ENCODE peak calls at places on chromosomes 13 and 19, in seven cellular contexts. U, V, F, Z, L, Y and M are unnamed samples.

GRCh38 chr13:99998261-99998660 is 16.7 kb downstream of the ZIC2 start:
- DNase-seq in U (no peak), V (no peak), F (no peak), Z (no peak), L (no peak), Y (no peak), M (no peak)

GRCh38 chr19:31350693-31351211 is 1.5 kb upstream of the TSHZ3 start:
- DNase-seq in U (no peak), V (no peak), F (no peak), Z (peak; percentile 43), L (peak; percentile 64), Y (peak; percentile 62), M (no peak)

GRCh38 chr13:48502601-48503319 is 30.1 kb downstream of the RCBTB2 start:
- DNase-seq in U (no peak), V (no peak), F (no peak), Z (no peak), L (no peak), Y (no peak), M (no peak)

GRCh38 chr13:40432018-40432978 is 234.1 kb downstream of the FOXO1 start:
- DNase-seq in U (no peak), V (no peak), F (no peak), Z (no peak), L (no peak), Y (no peak), M (no peak)

GRCh38 chr13:77353980-77354379 is 27.1 kb upstream of the MYCBP2 start:
- DNase-seq in U (no peak), V (no peak), F (no peak), Z (no peak), L (no peak), Y (no peak), M (no peak)

GRCh38 chr19:10420444-10421239 is at the start of gene PDE4A:
- DNase-seq in U (no peak), V (no peak), F (peak; percentile 32), Z (no peak), L (no peak), Y (no peak), M (no peak)

GRCh38 chr13:48412881-48413351 is at the start of gene LPAR6:
- DNase-seq in U (no peak), V (peak; percentile 48), F (no peak), Z (no peak), L (no peak), Y (no peak), M (no peak)

GRCh38 chr19:41707502-41707812 is 969 bp upstream of the CEACAM5 start:
- DNase-seq in U (no peak), V (no peak), F (peak; percentile 60), Z (no peak), L (no peak), Y (no peak), M (no peak)

GRCh38 chr13:19960673-19961015 is 2.1 kb downstream of the ZMYM2 start:
- DNase-seq in U (no peak), V (no peak), F (no peak), Z (no peak), L (no peak), Y (no peak), M (no peak)

GRCh38 chr19:15292847-15293582 is 39.3 kb downstream of the BRD4 start:
- DNase-seq in U (no peak), V (no peak), F (no peak), Z (no peak), L (peak; percentile 30), Y (peak; percentile 39), M (no peak)

GRCh38 chr13:114136576-114136975 is 4.2 kb upstream of the RASA3 start:
- DNase-seq in U (no peak), V (no peak), F (no peak), Z (no peak), L (no peak), Y (peak; percentile 5), M (no peak)

GRCh38 chr13:48629282-48629681 is 24.4 kb upstream of the CYSLTR2 start:
- DNase-seq in U (no peak), V (no peak), F (no peak), Z (peak; percentile 30), L (no peak), Y (no peak), M (no peak)

GRCh38 chr19:4310247-4311121 is 6.1 kb downstream of the FSD1 start:
- DNase-seq in U (no peak), V (no peak), F (no peak), Z (no peak), L (no peak), Y (no peak), M (no peak)

GRCh38 chr13:113171250-113172125 is 13.0 kb downstream of the PROZ start:
- DNase-seq in U (no peak), V (no peak), F (no peak), Z (no peak), L (peak; percentile 63), Y (no peak), M (no peak)

GRCh38 chr19:31127132-31127967 is 221.9 kb downstream of the TSHZ3 start:
- DNase-seq in U (no peak), V (no peak), F (peak; percentile 67), Z (no peak), L (no peak), Y (no peak), M (no peak)

GRCh38 chr13:114107686-114108081 is 24.7 kb downstream of the RASA3 start:
- DNase-seq in U (peak; percentile 36), V (no peak), F (no peak), Z (no peak), L (peak; percentile 66), Y (peak; percentile 67), M (no peak)

DNA sequence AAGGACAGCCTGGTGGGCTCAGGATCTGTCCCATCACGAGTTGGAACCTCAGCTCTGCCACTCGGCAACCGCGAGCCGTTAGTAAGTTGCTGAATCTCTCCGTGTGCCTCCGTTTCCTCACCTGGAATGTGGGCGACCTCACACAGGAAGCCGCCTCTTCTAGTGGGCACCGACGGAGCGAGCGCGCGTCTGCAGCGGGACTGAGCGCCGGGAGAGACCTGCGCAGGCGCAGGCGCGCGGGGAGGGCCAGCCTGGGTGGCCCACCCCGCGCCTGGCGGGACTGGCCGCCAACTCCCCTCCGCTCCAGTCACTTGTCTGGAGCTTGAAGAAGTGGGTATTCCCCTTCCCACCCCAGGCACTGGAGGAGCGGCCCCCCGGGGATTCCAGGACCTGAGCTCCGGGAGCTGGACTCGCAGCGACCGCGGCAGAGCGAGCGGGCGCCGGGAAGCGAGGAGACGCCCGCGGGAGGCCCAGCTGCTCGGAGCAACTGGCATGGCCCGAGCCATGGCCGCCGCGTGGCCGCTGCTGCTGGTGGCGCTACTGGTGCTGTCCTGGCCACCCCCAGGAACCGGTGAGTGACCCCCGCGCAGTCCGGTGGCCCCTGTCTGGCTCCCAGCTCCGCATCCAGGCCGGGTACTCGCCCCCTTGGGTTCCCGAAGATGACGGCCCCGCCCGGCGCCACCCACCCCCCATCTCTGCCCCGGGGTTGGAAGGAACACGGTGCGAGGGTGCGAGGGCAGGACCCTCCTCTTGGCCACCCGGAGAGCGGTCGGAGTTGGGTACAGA is at the start of gene PVR:
- DNase-seq in U (peak; percentile 54), V (no peak), F (peak; percentile 98), Z (peak; percentile 72), L (peak; percentile 82), Y (peak; percentile 86), M (no peak)
- TF ChIP-seq POLR2A in U (no peak), V (peak; percentile 57), F (peak; percentile 72), Z (no peak), L (peak; percentile 61), Y (peak; percentile 86), M (peak; percentile 17)

DNA sequence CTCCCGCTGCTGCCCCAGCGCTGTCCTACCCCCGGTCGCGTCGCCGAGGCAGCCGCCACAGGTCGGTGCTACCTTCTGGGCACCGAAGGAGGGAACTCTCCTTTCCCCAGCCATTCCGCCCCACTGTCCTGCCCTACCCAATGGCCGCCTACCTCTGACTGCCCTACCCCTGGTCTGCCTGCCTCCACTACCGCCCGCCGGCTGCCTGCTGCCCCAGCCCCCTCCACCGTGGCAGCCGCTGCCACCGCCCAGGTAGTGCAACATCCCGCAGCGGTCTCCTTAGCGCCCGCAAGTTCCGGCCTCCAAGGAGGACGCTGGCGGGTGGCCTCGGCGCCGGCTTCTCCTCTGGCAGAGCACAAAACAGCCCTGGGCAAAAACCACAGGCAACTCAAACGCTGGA is 1303.1 kb downstream of the UQCRFS1 start:
- DNase-seq in U (no peak), V (no peak), F (no peak), Z (no peak), L (no peak), Y (no peak), M (no peak)
- H3K9me3 ChIP-seq in U (peaks cover 2% of the 10 kb centered on the region), V (no peaks in the 10 kb centered on the region), F (peaks cover 21% of the 10 kb centered on the region), Z (no peaks in the 10 kb centered on the region), L (no peaks in the 10 kb centered on the region), Y (no peaks in the 10 kb centered on the region), M (no peaks in the 10 kb centered on the region)

GRCh38 chr19:12647047-12647446 is 19.5 kb downstream of the MAN2B1 start:
- DNase-seq in U (no peak), V (no peak), F (no peak), Z (no peak), L (peak; percentile 13), Y (no peak), M (no peak)

GRCh38 chr19:12649941-12650340 is 16.6 kb downstream of the MAN2B1 start:
- DNase-seq in U (no peak), V (no peak), F (no peak), Z (no peak), L (no peak), Y (no peak), M (no peak)

GRCh38 chr19:12646551-12646950 is 20.0 kb downstream of the MAN2B1 start:
- DNase-seq in U (no peak), V (no peak), F (no peak), Z (no peak), L (no peak), Y (no peak), M (no peak)

GRCh38 chr19:12647490-12648071 is 19.0 kb downstream of the MAN2B1 start:
- DNase-seq in U (peak; percentile 68), V (peak; percentile 18), F (no peak), Z (peak; percentile 82), L (peak; percentile 64), Y (peak; percentile 77), M (no peak)

DNA sequence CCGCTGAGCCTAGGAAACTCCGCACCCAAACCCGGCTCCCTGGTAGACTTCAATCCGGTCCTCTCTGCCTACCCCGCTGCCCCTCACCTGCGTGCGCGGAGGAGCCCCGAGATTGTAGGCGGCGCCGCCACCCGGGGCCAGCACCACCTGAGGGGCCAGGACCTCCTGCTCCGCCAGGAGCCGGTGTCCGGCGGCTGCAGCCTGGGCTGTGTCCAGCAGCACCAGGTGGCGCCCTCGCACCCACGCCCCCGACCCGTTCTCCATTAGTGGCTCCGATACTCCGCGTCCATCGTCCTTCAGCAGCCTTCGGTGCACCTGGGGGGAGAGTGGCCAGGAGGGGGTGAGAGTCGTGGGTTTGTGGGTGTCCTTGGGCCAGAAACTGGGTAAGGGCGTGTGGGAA is 18.5 kb downstream of the MAN2B1 start:
- DNase-seq in U (no peak), V (no peak), F (no peak), Z (no peak), L (peak; percentile 42), Y (no peak), M (no peak)
- H3K4me3 ChIP-seq in U (peak overlapping the region; percentile 44), V (peak overlapping the region; percentile 4), F (no peak overlapping the region), Z (peak overlapping the region; percentile 41), L (no peak overlapping the region), Y (peak overlapping the region; percentile 39), M (no peak overlapping the region)

GRCh38 chr13:101025925-101026324 is 351.3 kb upstream of the TMTC4 start:
- DNase-seq in U (no peak), V (no peak), F (no peak), Z (no peak), L (no peak), Y (no peak), M (no peak)

GRCh38 chr13:101026736-101027398 is 352.3 kb upstream of the TMTC4 start:
- DNase-seq in U (no peak), V (no peak), F (no peak), Z (no peak), L (no peak), Y (no peak), M (no peak)

GRCh38 chr13:101026328-101026727 is 351.7 kb upstream of the TMTC4 start:
- DNase-seq in U (no peak), V (no peak), F (no peak), Z (no peak), L (no peak), Y (no peak), M (no peak)

GRCh38 chr13:101025519-101025918 is 350.9 kb upstream of the TMTC4 start:
- DNase-seq in U (no peak), V (no peak), F (no peak), Z (no peak), L (no peak), Y (no peak), M (no peak)
- TF ChIP-seq POLR2A in U (no peak), V (no peak), F (no peak), Z (no peak), L (no peak), Y (no peak), M (no peak)